ENCODE peak calls at places on chromosome 19, in six cellular contexts. J is A549; M is body of pancreas; S is CD4-positive, alpha-beta T cell; V is psoas muscle; C is adrenal gland. N is an unnamed sample.

GRCh38 chr19:7970716-7971448 is 27.4 kb upstream of the TIMM44 start:
- DNase-seq in J (peak), M (peak), S (no peak), V (no peak), C (no peak), N (peak)

GRCh38 chr19:46299695-46300094 is 2.9 kb downstream of the HIF3A start:
- DNase-seq in J (no peak), M (no peak), S (no peak), V (no peak), C (no peak), N (no peak)

GRCh38 chr19:7605490-7606222 is 10.0 kb downstream of the CAMSAP3 start:
- DNase-seq in J (no peak), M (no peak), S (no peak), V (no peak), C (no peak), N (no peak)

GRCh38 chr19:39557791-39558622 is 18.0 kb upstream of the EID2 start:
- DNase-seq in J (no peak), M (no peak), S (no peak), V (no peak), C (no peak), N (no peak)

GRCh38 chr19:49362048-49362925 is at the start of gene TEAD2:
- DNase-seq in J (peak), M (peak), S (no peak), V (peak), C (peak), N (peak)

GRCh38 chr19:23957660-23958281 is 43.1 kb downstream of the ZNF726 start:
- DNase-seq in J (no peak), M (no peak), S (no peak), V (no peak), C (no peak), N (peak)

GRCh38 chr19:12364391-12365093 is 941 bp downstream of the ZNF442 start:
- DNase-seq in J (no peak), M (peak), S (no peak), V (no peak), C (no peak), N (peak)

GRCh38 chr19:31308781-31309180 is 40.5 kb downstream of the TSHZ3 start:
- DNase-seq in J (no peak), M (no peak), S (no peak), V (no peak), C (no peak), N (no peak)

GRCh38 chr19:29810504-29810871 is 1.3 kb upstream of the CCNE1 start:
- DNase-seq in J (no peak), M (peak), S (no peak), V (no peak), C (peak), N (peak)

GRCh38 chr19:46748325-46749109 is 2.3 kb upstream of the STRN4 start:
- DNase-seq in J (peak), M (peak), S (peak), V (peak), C (peak), N (no peak)

GRCh38 chr19:35783469-35784400 is 8.4 kb downstream of the ARHGAP33 start:
- DNase-seq in J (no peak), M (no peak), S (no peak), V (no peak), C (no peak), N (no peak)

GRCh38 chr19:56142087-56142787 is 1.1 kb downstream of the ZNF444 start:
- DNase-seq in J (no peak), M (peak), S (no peak), V (no peak), C (no peak), N (no peak)

GRCh38 chr19:31270897-31271568 is 78.2 kb downstream of the TSHZ3 start:
- DNase-seq in J (no peak), M (no peak), S (no peak), V (no peak), C (no peak), N (no peak)

GRCh38 chr19:34228347-34228746 is 26.0 kb upstream of the GARRE1 start:
- DNase-seq in J (no peak), M (no peak), S (no peak), V (no peak), C (peak), N (no peak)

GRCh38 chr19:56273563-56274117 is 1.1 kb downstream of the EDDM13 start:
- DNase-seq in J (no peak), M (no peak), S (no peak), V (no peak), C (no peak), N (peak)

GRCh38 chr19:39110263-39110967 is 15.2 kb upstream of the PAK4 start:
- DNase-seq in J (peak), M (peak), S (peak), V (peak), C (no peak), N (peak)

GRCh38 chr19:57812201-57812600 is 2.5 kb downstream of the ZNF552 start:
- DNase-seq in J (no peak), M (no peak), S (no peak), V (no peak), C (no peak), N (no peak)

GRCh38 chr19:55620410-55620809 is 4.0 kb downstream of the ZNF784 start:
- DNase-seq in J (no peak), M (no peak), S (no peak), V (no peak), C (no peak), N (no peak)

GRCh38 chr19:56221851-56222250 is 19.8 kb downstream of the ZSCAN5C start:
- DNase-seq in J (no peak), M (no peak), S (no peak), V (no peak), C (no peak), N (no peak)

GRCh38 chr19:17479325-17479791 is 9.0 kb downstream of the SLC27A1 start:
- DNase-seq in J (no peak), M (no peak), S (no peak), V (no peak), C (no peak), N (no peak)

GRCh38 chr19:7460562-7460966 is 28.3 kb downstream of the PEX11G start:
- DNase-seq in J (no peak), M (no peak), S (no peak), V (no peak), C (no peak), N (peak)

GRCh38 chr19:41934849-41935374 is 6.7 kb upstream of the ERFL start:
- DNase-seq in J (peak), M (peak), S (peak), V (peak), C (peak), N (peak)

GRCh38 chr19:39199025-39199424 is 2.3 kb downstream of the NCCRP1 start:
- DNase-seq in J (no peak), M (peak), S (no peak), V (no peak), C (peak), N (no peak)

GRCh38 chr19:4130635-4131438 is 6.9 kb upstream of the MAP2K2 start:
- DNase-seq in J (peak), M (no peak), S (no peak), V (no peak), C (no peak), N (peak)

GRCh38 chr19:48779636-48780035 is 24.3 kb downstream of the FGF21 start:
- DNase-seq in J (no peak), M (no peak), S (no peak), V (no peak), C (no peak), N (no peak)

GRCh38 chr19:7292950-7293794 is 1.0 kb downstream of the INSR start:
- DNase-seq in J (no peak), M (peak), S (no peak), V (peak), C (peak), N (no peak)

GRCh38 chr19:39864118-39864517 is 17.9 kb upstream of the FBL start:
- DNase-seq in J (no peak), M (no peak), S (no peak), V (no peak), C (no peak), N (no peak)

GRCh38 chr19:15721208-15721607 is 6.6 kb upstream of the OR10H2 start:
- DNase-seq in J (no peak), M (no peak), S (no peak), V (no peak), C (no peak), N (no peak)

GRCh38 chr19:51295382-51296126 is 15.9 kb upstream of the IGLON5 start:
- DNase-seq in J (no peak), M (no peak), S (no peak), V (no peak), C (no peak), N (no peak)

GRCh38 chr19:51294211-51294976 is 17.1 kb upstream of the IGLON5 start:
- DNase-seq in J (no peak), M (no peak), S (no peak), V (no peak), C (no peak), N (no peak)

GRCh38 chr19:51297406-51297805 is 14.0 kb upstream of the IGLON5 start:
- DNase-seq in J (no peak), M (no peak), S (no peak), V (no peak), C (no peak), N (no peak)

GRCh38 chr19:51294977-51295375 is 16.5 kb upstream of the IGLON5 start:
- DNase-seq in J (no peak), M (no peak), S (no peak), V (no peak), C (no peak), N (no peak)

DNA sequence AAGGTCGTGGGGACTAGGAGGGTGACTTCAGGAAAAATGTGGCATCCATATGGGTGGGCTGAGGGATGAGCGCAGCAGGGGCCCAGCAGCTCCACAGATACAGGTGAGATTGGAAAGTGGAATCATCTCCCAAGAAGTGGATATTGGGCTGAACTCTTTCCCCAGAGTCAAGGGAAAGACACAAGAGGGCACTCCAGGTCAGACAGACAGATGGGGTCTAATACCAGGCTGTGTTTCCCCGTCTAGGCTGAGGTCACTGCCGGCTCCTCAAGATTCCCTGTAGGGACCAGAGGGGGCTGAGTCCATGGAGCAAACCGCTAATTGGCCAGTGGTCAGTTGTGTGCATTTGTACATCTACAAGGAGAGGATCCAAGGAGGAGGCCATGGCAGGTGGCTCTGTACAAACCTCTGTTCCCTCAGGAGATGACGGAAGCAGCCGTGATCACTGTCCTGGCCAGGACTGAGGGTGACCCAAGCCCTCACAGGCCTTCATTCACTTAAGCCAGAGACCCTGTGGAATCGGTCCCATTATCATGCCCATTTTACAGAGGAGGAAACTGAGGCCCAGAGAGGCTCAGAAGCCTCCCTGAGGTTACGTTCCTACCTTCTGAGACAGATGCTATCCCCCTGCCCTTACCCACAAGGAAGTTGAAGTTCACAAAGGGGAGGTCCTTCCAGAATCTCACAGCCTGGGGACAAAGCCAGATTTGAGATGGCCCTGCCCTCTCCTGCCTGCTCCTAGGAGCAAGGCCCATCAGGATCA is 14.9 kb upstream of the IGLON5 start:
- DNase-seq in J (no peak), M (no peak), S (no peak), V (no peak), C (no peak), N (no peak)
- TF ChIP-seq CTCF in J (peak), M (no peak), S (no peak), V (no peak), C (no peak), N (no peak)

DNA sequence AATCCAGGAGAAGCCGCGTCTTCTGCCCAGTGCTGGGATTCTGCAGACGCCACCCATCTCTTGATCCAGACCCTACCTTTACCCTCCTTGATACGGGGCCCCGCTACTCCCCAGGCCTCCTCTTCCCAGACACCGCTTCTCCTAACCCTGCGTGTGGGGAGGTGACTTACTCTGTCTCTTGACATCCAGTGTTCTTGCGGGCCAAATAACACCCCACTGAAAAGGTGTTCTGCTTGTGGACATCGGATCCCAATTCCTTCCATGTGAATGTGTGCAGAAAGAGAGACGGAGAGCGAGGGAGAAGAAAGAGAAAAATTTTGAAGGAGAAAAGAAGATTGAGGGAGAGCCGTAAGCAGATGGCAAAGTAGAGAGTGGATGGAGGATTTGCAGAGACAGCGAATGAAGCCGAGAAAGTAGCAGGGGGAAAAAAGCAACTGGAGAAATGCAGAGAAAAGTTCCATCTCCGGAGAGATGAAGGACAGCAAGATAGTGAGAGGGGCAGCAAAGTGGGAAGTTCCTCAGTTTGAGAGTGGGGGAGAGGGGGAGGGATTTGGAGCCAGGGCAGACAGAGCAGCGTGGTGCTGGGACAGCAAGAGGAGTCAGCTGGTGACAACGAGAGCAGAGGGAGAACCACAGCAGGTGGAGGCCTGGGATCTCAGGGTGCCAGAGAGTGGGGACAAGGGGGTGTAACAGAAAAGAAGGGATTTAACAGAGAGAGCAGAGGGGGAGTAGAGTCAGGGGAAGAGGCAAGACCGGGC is 811 bp downstream of the ZNF480 start:
- DNase-seq in J (no peak), M (no peak), S (no peak), V (no peak), C (peak), N (no peak)
- H3K27ac ChIP-seq in J (peak), M (peak), S (peak), V (peak), C (peak), N (peak)

GRCh38 chr19:18832331-18833140 is 777 bp downstream of the UPF1 start:
- DNase-seq in J (peak), M (no peak), S (no peak), V (no peak), C (peak), N (peak)
- TF ChIP-seq CTCF in J (no peak), M (peak), S (no peak), V (no peak), C (peak), N (no peak)

GRCh38 chr19:2578391-2578826 is 102.5 kb downstream of the GADD45B start:
- DNase-seq in J (peak), M (no peak), S (no peak), V (no peak), C (peak), N (peak)
- H3K27ac ChIP-seq in J (peak), M (peak), S (no peak), V (peak), C (peak), N (peak)

GRCh38 chr19:32464279-32464678 is 58.7 kb downstream of the DPY19L3 start:
- DNase-seq in J (no peak), M (no peak), S (no peak), V (no peak), C (no peak), N (no peak)
- TF ChIP-seq CTCF in J (peak), M (no peak), S (peak), V (peak), C (peak), N (peak)

DNA sequence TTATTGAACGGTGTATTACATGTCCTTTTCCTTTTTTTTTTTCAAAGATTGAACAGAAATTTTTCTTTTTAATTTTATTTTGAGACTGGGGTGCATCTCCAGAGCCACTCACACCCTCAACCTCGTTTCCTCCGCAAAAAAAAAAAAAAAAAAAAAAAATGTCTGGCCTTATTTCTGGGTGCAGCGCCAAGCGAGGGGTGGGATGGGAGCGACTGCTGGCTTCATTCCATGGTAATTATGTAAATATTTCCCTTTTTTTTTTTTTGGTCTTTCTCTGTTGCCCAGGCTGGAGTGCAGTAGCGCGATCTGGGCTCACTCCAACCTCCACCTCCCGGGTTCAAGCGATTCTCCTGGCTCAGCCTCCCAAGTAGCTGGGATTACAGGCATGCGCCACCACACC is 36.9 kb downstream of the ZSWIM4 start:
- DNase-seq in J (no peak), M (no peak), S (no peak), V (no peak), C (no peak), N (no peak)
- H3K27ac ChIP-seq in J (peak), M (no peak), S (no peak), V (no peak), C (no peak), N (peak)

DNA sequence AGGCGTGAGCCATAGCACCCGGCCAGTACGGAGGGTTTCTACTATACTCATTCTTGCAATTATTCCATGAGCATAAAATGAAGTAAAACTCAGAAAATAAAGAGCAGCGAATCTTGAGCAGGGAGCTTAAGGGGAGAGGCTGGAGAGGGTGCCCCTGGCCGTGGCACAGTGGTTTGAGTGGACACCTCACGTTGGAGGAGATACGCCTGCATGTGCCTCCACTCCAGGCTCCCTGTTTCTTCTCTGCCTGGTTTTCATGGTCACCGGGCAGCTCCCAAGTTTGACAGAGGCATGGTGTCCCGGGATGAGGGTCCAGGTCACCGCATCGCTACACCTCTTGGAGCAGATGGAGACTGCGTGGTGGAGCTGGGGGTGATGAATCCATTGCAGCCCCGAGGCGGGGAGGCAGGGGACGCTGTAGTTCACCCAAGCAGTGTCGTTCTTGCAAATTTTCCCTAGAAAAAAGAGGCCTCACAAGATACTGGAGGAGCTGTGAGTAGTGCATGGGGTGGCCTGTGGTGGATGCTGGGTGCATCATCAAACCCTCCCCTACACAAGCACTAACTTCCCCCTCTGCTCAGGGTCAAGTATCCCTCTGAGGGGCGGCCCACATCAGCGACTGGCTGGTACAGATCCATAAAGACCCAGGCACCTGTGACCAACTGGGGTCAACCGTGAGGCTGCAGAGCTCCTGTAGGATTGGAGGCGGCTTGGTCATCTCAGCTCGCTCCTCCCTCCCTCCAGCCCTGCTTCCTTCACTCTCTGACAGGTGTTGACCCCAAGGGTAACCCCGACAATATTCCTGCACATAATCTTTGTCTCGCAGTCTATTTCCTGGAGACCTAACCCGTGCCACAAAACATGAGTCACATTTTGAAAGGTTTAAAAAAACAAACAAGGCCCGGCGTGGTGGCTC is 3.6 kb upstream of the MIER2 start:
- DNase-seq in J (no peak), M (no peak), S (no peak), V (no peak), C (no peak), N (no peak)
- TF ChIP-seq CTCF in J (no peak), M (no peak), S (no peak), V (no peak), C (no peak), N (no peak)

N was measured in RWPE1.